ENCODE peak calls at places on chromosomes 7 and 10, in eight cellular contexts. O is spleen; Q is NCI-H460; U is iPS-NIHi11; M is activated CD4-positive, alpha-beta T cell treated with anti-CD3 and anti-CD28 coated beads for 48 hours; Z is activated CD8-positive, alpha-beta memory T cell treated with anti-CD3 and anti-CD28 coated beads, Interleukin-2, amount 50 U/mL, for 48 hours; C is T-cell; H is brain microvascular endothelial cell. X is an unnamed sample.

GRCh38 chr7:128891942-128892269 is 18.6 kb downstream of the KCP start:
- DNase-seq in U (no peak), C (no peak), Q (no peak), Z (no peak), M (no peak), O (peak), H (no peak), X (no peak)

GRCh38 chr10:43304687-43305333 is 37.9 kb upstream of the RASGEF1A start:
- DNase-seq in O (peak), M (peak), U (peak), C (peak), Z (peak), Q (no peak), H (peak), X (peak)

GRCh38 chr10:103096130-103096529 is 96.9 kb downstream of the NT5C2 start:
- DNase-seq in C (no peak), U (no peak), M (no peak), Z (no peak), Q (no peak), H (no peak), O (no peak), X (no peak)

GRCh38 chr7:96173777-96174176 is 148.1 kb downstream of the SLC25A13 start:
- DNase-seq in H (no peak), U (no peak), C (no peak), M (no peak), Z (no peak), Q (no peak), O (no peak), X (no peak)

GRCh38 chr10:23412223-23412622 is 26.7 kb upstream of the OTUD1 start:
- DNase-seq in O (no peak), Z (no peak), U (no peak), Q (no peak), M (peak), H (peak), C (no peak), X (no peak)

GRCh38 chr10:102375250-102375649 is 20.3 kb upstream of the NFKB2 start:
- DNase-seq in O (no peak), M (no peak), H (no peak), C (no peak), Z (no peak), U (peak), Q (no peak), X (no peak)

GRCh38 chr10:58712136-58712535 is 199.5 kb downstream of the BICC1 start:
- DNase-seq in Z (no peak), M (no peak), H (no peak), C (no peak), O (no peak), U (no peak), Q (no peak), X (no peak)

GRCh38 chr10:14396441-14397048 is 65.8 kb upstream of the FRMD4A start:
- DNase-seq in C (no peak), M (no peak), O (no peak), Q (no peak), U (peak), H (peak), Z (no peak), X (no peak)

GRCh38 chr7:46191776-46192175 is 270.7 kb upstream of the IGFBP3 start:
- DNase-seq in H (no peak), Z (no peak), U (no peak), O (no peak), C (no peak), Q (no peak), M (no peak), X (no peak)

GRCh38 chr7:17646181-17646956 is 293.9 kb downstream of the SNX13 start:
- DNase-seq in O (no peak), Q (peak), M (no peak), U (no peak), C (no peak), Z (no peak), H (no peak), X (no peak)

GRCh38 chr7:158963780-158964222 is 107.4 kb downstream of the DYNC2I1 start:
- DNase-seq in Z (no peak), C (no peak), H (no peak), M (no peak), Q (no peak), U (no peak), O (no peak), X (no peak)

GRCh38 chr10:77877461-77878344 is 48.9 kb downstream of the DLG5 start:
- DNase-seq in M (peak), H (peak), Z (peak), O (peak), Q (no peak), C (peak), U (peak), X (peak)

GRCh38 chr7:26417911-26418413 is 126.3 kb downstream of the SNX10 start:
- DNase-seq in C (no peak), M (no peak), U (no peak), Q (no peak), Z (no peak), O (no peak), H (no peak), X (no peak)

GRCh38 chr10:89515031-89515841 is 20.2 kb downstream of the SLC16A12 start:
- DNase-seq in Q (no peak), Z (no peak), C (no peak), H (peak), O (no peak), U (no peak), M (no peak), X (no peak)

GRCh38 chr10:100448977-100449376 is 13.8 kb upstream of the WNT8B start:
- DNase-seq in Q (no peak), M (no peak), H (no peak), O (no peak), Z (no peak), C (no peak), U (no peak), X (no peak)

GRCh38 chr10:29276251-29276850 is 12.5 kb upstream of the LYZL1 start:
- DNase-seq in U (no peak), C (no peak), H (no peak), Z (no peak), Q (no peak), M (no peak), O (no peak), X (no peak)

GRCh38 chr7:76505168-76506080 is 4.9 kb upstream of the UPK3B start:
- DNase-seq in U (no peak), M (no peak), C (no peak), O (peak), Z (no peak), Q (no peak), H (no peak), X (no peak)

GRCh38 chr7:155809332-155809946 is 2.8 kb downstream of the SHH start:
- DNase-seq in H (no peak), U (no peak), Q (no peak), M (no peak), C (no peak), O (peak), Z (no peak), X (no peak)

GRCh38 chr10:122140477-122140902 is 130.6 kb upstream of the BTBD16 start:
- DNase-seq in M (no peak), H (peak), Z (no peak), C (no peak), Q (peak), U (no peak), O (no peak), X (no peak)

GRCh38 chr7:158911145-158911544 is 54.8 kb downstream of the DYNC2I1 start:
- DNase-seq in O (no peak), U (no peak), H (no peak), Q (no peak), Z (no peak), C (no peak), M (no peak), X (no peak)

GRCh38 chr7:127792528-127793342 is 140.7 kb downstream of the SND1 start:
- DNase-seq in O (no peak), M (peak), U (peak), H (no peak), Q (peak), C (peak), Z (peak), X (peak)

X was measured in memory B cell.